ENCODE peak calls at places on chromosomes 11 and 22, in five cellular contexts. M, O, Q, V and R are unnamed samples.
A peak's percentile ranks its signal among the peaks of the same experiment; 100 is the strongest.

GRCh38 chr11:76796511-76797203 is 13.5 kb downstream of the TSKU start:
- DNase-seq in V (no peak), O (no peak), Q (no peak), M (no peak), R (no peak)

GRCh38 chr22:23858484-23858815 is 775 bp downstream of the SLC2A11 start:
- DNase-seq in Q (no peak), M (no peak), V (no peak), O (no peak), R (no peak)

GRCh38 chr11:107179829-107180228 is 161.6 kb upstream of the GUCY1A2 start:
- DNase-seq in O (no peak), V (no peak), Q (no peak), M (no peak), R (no peak)

GRCh38 chr11:18005376-18006129 is 7.3 kb downstream of the SERGEF start:
- DNase-seq in O (peak; percentile 12), M (no peak), V (no peak), Q (no peak), R (no peak)

GRCh38 chr11:73381589-73381988 is 5.4 kb downstream of the RELT start:
- DNase-seq in O (no peak), Q (no peak), V (no peak), M (no peak), R (no peak)

GRCh38 chr11:61791737-61792309 is 576 bp downstream of the TMEM258 start:
- DNase-seq in V (peak; percentile 87), Q (peak; percentile 35), M (peak; percentile 79), O (peak; percentile 89), R (peak; percentile 51)

GRCh38 chr11:83725718-83726117 is 439.6 kb upstream of the CCDC90B start:
- DNase-seq in M (no peak), V (no peak), O (no peak), Q (no peak), R (no peak)

GRCh38 chr11:88281317-88281712 is 56.2 kb downstream of the CTSC start:
- DNase-seq in Q (no peak), O (no peak), M (no peak), V (peak; percentile 75), R (no peak)

GRCh38 chr11:35566161-35566560 is 40.7 kb upstream of the PAMR1 start:
- DNase-seq in Q (no peak), O (no peak), V (no peak), M (no peak), R (no peak)